ENCODE peak calls at places on chromosome 7, in four cellular contexts. T is heart right ventricle, C is fibroblast of lung, E is hepatocyte. J is an unnamed sample. For H3K4me1, the result is how much of the 10 kb centered on the place peaks cover.

GRCh38 chr7:21603972-21604749 is 61.3 kb downstream of the DNAH11 start:
- DNase-seq in T (no peak), C (no peak), E (no peak), J (no peak)

GRCh38 chr7:149462101-149462520 is 1.2 kb upstream of the ZNF777 start:
- DNase-seq in E (no peak), C (no peak), T (no peak), J (no peak)

GRCh38 chr7:101944611-101945010 is 127.2 kb downstream of the CUX1 start:
- DNase-seq in T (no peak), E (no peak), C (no peak), J (no peak)

GRCh38 chr7:142534726-142535122 is 214.5 kb upstream of the PRSS1 start:
- DNase-seq in T (no peak), E (no peak), C (no peak), J (no peak)

GRCh38 chr7:130961128-130961601 is 227.2 kb upstream of the KLF14 start:
- DNase-seq in C (peak), E (no peak), T (no peak), J (no peak)

GRCh38 chr7:148458263-148458662 is 132.3 kb upstream of the C7orf33 start:
- DNase-seq in T (no peak), C (no peak), E (no peak), J (no peak)

GRCh38 chr7:98228801-98229200 is 17.6 kb downstream of the BHLHA15 start:
- DNase-seq in T (no peak), E (no peak), C (no peak), J (no peak)

GRCh38 chr7:55162476-55162875 is 143.7 kb downstream of the EGFR start:
- DNase-seq in E (no peak), C (no peak), T (no peak), J (no peak)

GRCh38 chr7:55556492-55556891 is 15.8 kb downstream of the VOPP1 start:
- DNase-seq in C (no peak), T (no peak), E (no peak), J (no peak)

GRCh38 chr7:115494529-115495147 is 535.9 kb downstream of the TFEC start:
- DNase-seq in E (no peak), C (no peak), T (no peak), J (no peak)

GRCh38 chr7:38186593-38187314 is 8.7 kb downstream of the STARD3NL start:
- DNase-seq in T (no peak), E (no peak), C (peak), J (no peak)

GRCh38 chr7:105649727-105650381 is 68.6 kb upstream of the EFCAB10 start:
- DNase-seq in E (no peak), C (peak), T (no peak), J (no peak)

GRCh38 chr7:28020302-28020940 is 160.2 kb downstream of the JAZF1 start:
- DNase-seq in E (peak), C (peak), T (peak), J (no peak)

GRCh38 chr7:105249216-105249615 is 139.5 kb downstream of the SRPK2 start:
- DNase-seq in E (no peak), C (no peak), T (no peak), J (no peak)

GRCh38 chr7:107622429-107622828 is 38.2 kb upstream of the SLC26A4 start:
- DNase-seq in E (peak), C (peak), T (no peak), J (no peak)

GRCh38 chr7:94087664-94088352 is 83.7 kb upstream of the BET1 start:
- DNase-seq in E (peak), C (peak), T (peak), J (no peak)

GRCh38 chr7:143043391-143043790 is 8.8 kb upstream of the OR6V1 start:
- DNase-seq in E (no peak), T (no peak), C (no peak), J (no peak)

GRCh38 chr7:36945612-36946400 is 221.5 kb upstream of the AOAH start:
- DNase-seq in C (no peak), T (peak), E (peak), J (no peak)

GRCh38 chr7:100532165-100533022 is 6.6 kb upstream of the AGFG2 start:
- DNase-seq in T (no peak), E (no peak), C (no peak), J (no peak)

GRCh38 chr7:118041336-118041878 is 142.6 kb upstream of the LSM8 start:
- DNase-seq in T (no peak), C (no peak), E (no peak), J (no peak)

GRCh38 chr7:55405856-55406541 is 40.9 kb downstream of the LANCL2 start:
- DNase-seq in E (no peak), T (no peak), C (no peak), J (no peak)

GRCh38 chr7:117448655-117449054 is 21.4 kb upstream of the ASZ1 start:
- DNase-seq in T (no peak), C (no peak), E (no peak), J (no peak)

GRCh38 chr7:132435016-132435990 is 141.0 kb downstream of the PLXNA4 start:
- DNase-seq in T (no peak), C (no peak), E (no peak), J (no peak)

GRCh38 chr7:105580022-105580740 is 1.1 kb downstream of the EFCAB10 start:
- DNase-seq in T (no peak), C (peak), E (no peak), J (no peak)

GRCh38 chr7:69772699-69773436 is 174.6 kb downstream of the AUTS2 start:
- DNase-seq in T (no peak), E (no peak), C (no peak), J (no peak)

GRCh38 chr7:50978633-50979215 is 196.0 kb upstream of the GRB10 start:
- DNase-seq in T (no peak), C (no peak), E (no peak), J (peak)

GRCh38 chr7:14924398-14924797 is 21.8 kb upstream of the DGKB start:
- DNase-seq in T (no peak), C (peak), E (no peak), J (no peak)

GRCh38 chr7:66153691-66154090 is 39.0 kb downstream of the CRCP start:
- DNase-seq in E (no peak), C (no peak), T (no peak), J (no peak)

GRCh38 chr7:42460948-42461347 is 223.9 kb upstream of the GLI3 start:
- DNase-seq in T (no peak), C (no peak), E (no peak), J (no peak)

GRCh38 chr7:1666251-1666778 is 3.8 kb upstream of the ELFN1 start:
- DNase-seq in E (peak), C (no peak), T (no peak), J (no peak)

GRCh38 chr7:16668049-16668858 is 22.3 kb downstream of the BZW2 start:
- DNase-seq in T (peak), C (peak), E (peak), J (no peak)

GRCh38 chr7:129801882-129802281 is 150.9 kb downstream of the UBE2H start:
- DNase-seq in T (no peak), C (no peak), E (no peak), J (no peak)

DNA sequence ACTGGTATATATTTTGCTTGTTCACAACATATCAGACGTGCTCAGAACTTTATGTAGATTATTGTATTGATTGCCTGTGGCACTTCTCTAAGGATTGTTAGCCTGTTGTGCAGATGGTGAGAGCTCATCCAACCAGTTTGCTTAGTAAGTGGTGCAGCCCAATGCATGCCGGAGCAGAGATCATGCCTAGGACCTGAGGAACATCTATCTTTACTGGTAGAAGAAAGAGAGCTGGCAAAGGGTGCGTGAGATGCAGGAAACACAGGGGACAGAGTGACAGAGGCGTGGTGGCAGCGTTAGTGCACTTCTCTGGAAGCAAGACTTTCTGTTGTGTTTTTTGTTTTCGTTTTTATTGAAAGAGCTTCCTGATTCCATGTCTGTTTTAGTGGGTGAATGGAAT is 35.9 kb downstream of the CCM2 start:
- DNase-seq in E (no peak), C (no peak), T (no peak), J (no peak)
- H3K4me1 ChIP-seq in E (under half), C (under half), T (under half), J (under half)

DNA sequence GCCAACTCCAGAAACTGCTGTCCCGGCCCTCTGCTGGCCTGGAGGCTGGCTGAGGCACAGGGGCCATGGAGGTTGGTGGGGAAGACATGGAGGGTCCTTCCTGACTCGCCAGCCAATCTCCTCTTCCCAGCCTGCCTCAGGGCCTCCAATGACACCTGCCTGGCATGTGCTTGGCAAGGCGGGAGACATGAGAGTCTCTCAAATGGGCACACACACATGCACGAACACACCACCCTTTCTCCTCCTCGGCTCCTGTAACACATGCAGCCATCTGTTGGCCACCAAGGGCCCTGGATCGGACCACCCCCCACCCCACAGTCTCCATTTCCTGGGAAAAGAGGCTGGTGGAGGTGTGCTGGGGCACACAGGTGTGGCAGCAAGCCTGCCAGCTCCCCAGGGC is 56.4 kb downstream of the YKT6 start:
- DNase-seq in C (no peak), E (no peak), T (no peak), J (no peak)
- H3K4me1 ChIP-seq in C (under half), E (under half), T (half or more), J (under half)

DNA sequence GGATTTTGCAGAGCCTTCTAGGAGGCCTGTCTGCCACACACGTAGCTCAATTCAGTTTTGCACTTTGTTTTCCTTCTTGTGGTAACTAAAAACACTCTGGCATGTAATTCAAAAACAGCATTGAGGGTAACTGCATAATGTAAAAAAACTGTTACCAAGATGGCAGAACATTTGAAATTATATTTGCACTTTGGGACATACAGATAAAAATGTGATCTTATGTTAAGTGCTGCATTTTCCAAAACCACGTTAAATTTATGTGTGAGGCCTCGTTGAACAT is 44.3 kb downstream of the PTPRN2 start:
- DNase-seq in C (no peak), T (no peak), E (no peak), J (no peak)
- H3K4me1 ChIP-seq in C (under half), T (under half), E (under half), J (under half)

GRCh38 chr7:3080106-3080505 is 36.4 kb upstream of the CARD11 start:
- DNase-seq in C (no peak), E (no peak), T (no peak), J (no peak)
- H3K4me1 ChIP-seq in C (under half), E (under half), T (under half), J (under half)

DNA sequence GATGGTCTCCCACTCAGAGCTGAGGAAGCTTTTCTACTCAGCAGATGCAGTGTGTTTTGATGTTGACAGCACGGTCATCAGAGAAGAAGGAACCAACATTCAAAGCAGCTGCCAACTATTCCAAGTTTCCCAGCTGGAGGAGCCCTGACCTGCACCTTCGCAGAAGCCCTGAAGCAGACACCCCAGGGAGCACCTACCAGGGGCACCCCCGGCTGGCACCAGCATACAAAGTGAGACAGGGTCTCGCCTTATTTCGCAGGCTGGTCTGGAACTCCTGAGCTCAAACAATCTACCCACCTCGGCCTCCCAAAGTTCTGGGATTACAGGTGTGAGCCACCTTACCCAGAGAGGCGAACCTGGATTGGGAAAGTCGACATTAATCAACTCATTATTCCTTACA is 68.6 kb downstream of the KMT2C start:
- DNase-seq in E (no peak), C (no peak), T (no peak), J (no peak)
- H3K4me1 ChIP-seq in E (under half), C (under half), T (half or more), J (half or more)

DNA sequence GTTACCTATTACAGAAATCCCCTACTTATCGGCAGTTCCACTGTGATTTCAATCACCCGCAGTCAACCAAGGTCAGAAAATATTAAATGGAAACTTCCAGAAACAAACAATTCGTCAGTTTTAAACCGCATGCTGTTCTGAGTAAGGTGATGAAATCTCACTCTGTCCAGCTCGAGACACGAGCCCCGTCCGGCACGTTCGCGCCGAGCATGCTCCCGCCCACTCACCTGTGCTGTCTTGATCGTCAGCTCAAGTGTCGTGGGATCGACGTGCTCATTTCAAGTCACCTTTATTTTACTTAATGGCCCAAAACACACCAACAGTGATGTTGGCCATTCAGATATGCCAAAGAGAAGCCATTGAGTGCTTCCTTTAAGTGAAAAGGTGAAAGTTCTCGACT is 21.2 kb downstream of the ESYT2 start:
- DNase-seq in C (no peak), E (no peak), T (no peak), J (no peak)
- H3K4me1 ChIP-seq in C (under half), E (under half), T (under half), J (half or more)

GRCh38 chr7:91353923-91354322 is 89.7 kb downstream of the FZD1 start:
- DNase-seq in T (no peak), C (no peak), E (no peak), J (no peak)
- H3K4me1 ChIP-seq in T (under half), C (under half), E (under half), J (under half)

GRCh38 chr7:151897951-151898686 is 21.2 kb upstream of the PRKAG2 start:
- DNase-seq in E (no peak), T (no peak), C (no peak), J (no peak)
- H3K4me1 ChIP-seq in E (under half), T (under half), C (under half), J (under half)

J was measured in esophagus muscularis mucosa.